ENCODE peak calls at places on chromosomes 11 and 22, in five cellular contexts. H is mesendoderm, K is neural progenitor cell, B is GM23248, V is mesenchymal stem cell. D is an unnamed sample.

GRCh38 chr22:41216984-41217383 is 11.9 kb downstream of the L3MBTL2 start:
- DNase-seq in H (no peak), K (no peak), B (peak; percentile 32), V (peak; percentile 50), D (no peak)

GRCh38 chr11:46334211-46334610 is 13.1 kb upstream of the DGKZ start:
- DNase-seq in H (no peak), K (no peak), B (no peak), V (no peak), D (no peak)

GRCh38 chr11:9264381-9265210 is 554 bp downstream of the DENND5A start:
- DNase-seq in H (peak; percentile 40), K (peak; percentile 18), B (peak; percentile 93), V (peak; percentile 91), D (peak; percentile 33)

GRCh38 chr11:114738954-114739353 is 60.6 kb downstream of the NXPE2 start:
- DNase-seq in H (peak; percentile 62), K (peak; percentile 71), B (peak; percentile 63), V (peak; percentile 45), D (peak; percentile 46)

GRCh38 chr11:128903248-128904041 is 12.3 kb downstream of the KCNJ5 start:
- DNase-seq in H (peak; percentile 95), K (peak; percentile 50), B (peak; percentile 61), V (no peak), D (no peak)

GRCh38 chr22:49452362-49452946 is 375.2 kb downstream of the BRD1 start:
- DNase-seq in H (no peak), K (no peak), B (no peak), V (no peak), D (no peak)

GRCh38 chr11:28228196-28228595 is 120.0 kb downstream of the METTL15 start:
- DNase-seq in H (no peak), K (no peak), B (peak; percentile 34), V (no peak), D (no peak)

GRCh38 chr22:30927806-30928205 is 40.8 kb downstream of the MORC2 start:
- DNase-seq in H (no peak), K (no peak), B (no peak), V (no peak), D (no peak)

GRCh38 chr11:1875093-1875785 is 16.5 kb downstream of the PRR33 start:
- DNase-seq in H (no peak), K (no peak), B (no peak), V (no peak), D (no peak)

GRCh38 chr11:105045897-105046296 is 762 bp upstream of the CARD16 start:
- DNase-seq in H (no peak), K (no peak), B (peak; percentile 62), V (no peak), D (no peak)

GRCh38 chr11:124676386-124676785 is 2.7 kb downstream of the SPA17 start:
- DNase-seq in H (no peak), K (no peak), B (peak; percentile 78), V (no peak), D (no peak)
- H3K9ac ChIP-seq in H (no peak overlapping the region), K (no peak overlapping the region), B (no peak overlapping the region), V (no peak overlapping the region), D (no peak overlapping the region)

DNA sequence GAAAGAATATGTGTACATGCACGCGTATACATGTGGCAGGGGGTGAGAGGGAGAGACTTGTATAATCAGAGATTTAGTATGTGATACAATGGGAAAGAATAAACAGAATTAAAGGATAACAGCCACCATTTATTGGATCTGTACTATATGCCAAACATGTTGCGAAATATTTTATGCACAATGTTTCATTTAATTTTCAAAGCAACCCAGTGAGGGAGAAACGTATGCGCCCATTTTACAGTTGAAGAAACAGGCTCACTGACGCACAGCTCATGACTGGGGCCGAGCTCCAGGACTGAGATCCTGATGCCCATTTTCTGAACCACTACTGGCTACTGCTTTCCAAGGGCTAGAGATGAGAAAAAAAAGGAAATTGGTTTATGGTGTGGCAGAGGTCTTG is 3.3 kb upstream of the OAF start:
- DNase-seq in H (no peak), K (no peak), B (no peak), V (no peak), D (no peak)
- H3K27ac ChIP-seq in H (no peak overlapping the region), K (no peak overlapping the region), B (no peak overlapping the region), V (no peak overlapping the region), D (no peak overlapping the region)

DNA sequence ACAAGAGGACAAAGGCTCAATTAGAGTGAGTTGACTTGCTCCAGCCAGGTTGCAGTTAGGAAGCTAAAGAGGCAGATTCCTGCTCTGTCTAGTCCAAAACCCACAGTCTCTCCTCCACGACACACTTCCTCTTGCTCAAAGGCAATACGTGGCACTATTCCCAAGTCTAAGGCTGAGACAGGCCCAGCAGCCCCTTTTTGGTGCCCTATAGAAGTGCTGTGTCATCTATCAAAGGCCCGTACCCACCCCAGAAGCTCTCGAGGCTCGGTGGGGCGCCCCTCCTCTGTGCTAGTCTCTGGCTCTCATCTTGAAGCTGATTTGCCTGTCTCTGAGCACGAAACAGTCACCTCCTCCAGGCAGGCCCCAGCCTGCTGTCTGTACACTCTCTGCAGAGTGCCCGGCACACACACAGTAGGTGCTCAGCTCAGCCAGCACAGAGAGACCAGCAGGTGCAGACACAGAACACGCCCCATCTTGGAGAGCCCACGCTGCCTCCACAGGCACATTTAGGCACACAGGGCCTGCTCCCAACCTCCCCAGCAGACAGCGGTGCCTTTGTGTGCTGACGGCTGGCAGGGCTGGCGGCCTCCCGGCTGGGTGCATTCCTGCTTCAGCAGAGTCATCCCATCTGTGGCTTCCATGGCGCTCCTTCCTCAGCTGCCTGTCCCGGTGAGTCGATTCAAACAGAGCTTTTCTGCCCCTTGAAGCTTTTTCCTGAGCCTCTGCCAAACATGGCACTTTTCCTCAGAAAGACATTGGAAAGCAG is 52.7 kb downstream of the MYH9 start:
- DNase-seq in H (peak; percentile 42), K (peak; percentile 78), B (peak; percentile 85), V (peak; percentile 82), D (no peak)
- H3K9ac ChIP-seq in H (no peak overlapping the region), K (peak overlapping the region; percentile 41), B (peak overlapping the region; percentile 24), V (no peak overlapping the region), D (no peak overlapping the region)

DNA sequence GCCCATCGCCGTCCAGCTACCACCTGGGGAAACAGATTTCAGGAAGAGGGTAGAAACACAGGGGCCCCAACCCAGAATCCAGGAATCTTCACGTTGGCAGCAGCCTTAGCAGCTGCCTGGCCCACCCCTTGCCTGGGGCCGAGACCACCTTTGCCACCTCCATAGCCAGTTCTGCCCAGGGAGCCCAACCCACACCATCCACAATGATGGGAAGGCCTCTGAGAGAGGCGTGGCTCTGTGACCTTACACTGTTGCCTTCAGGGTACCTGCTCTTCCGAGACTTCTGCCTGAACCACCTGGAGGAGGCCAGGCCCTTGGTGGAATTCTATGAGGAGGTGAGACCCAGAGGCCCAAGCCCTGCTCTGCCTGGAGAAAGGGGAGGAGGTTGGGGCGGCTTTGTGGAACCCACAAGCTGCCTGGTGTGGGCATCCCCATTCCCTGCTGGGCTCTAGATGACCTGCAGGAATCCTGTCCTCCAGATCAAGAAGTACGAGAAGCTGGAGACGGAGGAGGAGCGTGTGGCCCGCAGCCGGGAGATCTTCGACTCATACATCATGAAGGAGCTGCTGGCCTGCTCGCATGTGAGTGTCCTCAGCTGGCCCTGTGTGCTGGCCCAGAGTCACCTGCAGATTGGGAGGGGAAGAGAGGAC is 10.0 kb upstream of the ANKRD13D start:
- DNase-seq in H (no peak), K (no peak), B (no peak), V (no peak), D (no peak)
- H3K27ac ChIP-seq in H (no peak overlapping the region), K (no peak overlapping the region), B (no peak overlapping the region), V (no peak overlapping the region), D (peak overlapping the region; percentile 98)

GRCh38 chr11:134645576-134645975 is 233.5 kb upstream of the B3GAT1 start:
- DNase-seq in H (no peak), K (no peak), B (no peak), V (no peak), D (no peak)

GRCh38 chr11:134644489-134645456 is 232.7 kb upstream of the B3GAT1 start:
- DNase-seq in H (no peak), K (peak; percentile 15), B (no peak), V (no peak), D (no peak)

GRCh38 chr11:134643519-134644042 is 231.5 kb upstream of the B3GAT1 start:
- DNase-seq in H (no peak), K (no peak), B (no peak), V (no peak), D (no peak)

GRCh38 chr11:134646561-134646960 is 234.5 kb upstream of the B3GAT1 start:
- DNase-seq in H (no peak), K (no peak), B (no peak), V (no peak), D (no peak)

GRCh38 chr11:134647066-134647746 is 235.2 kb upstream of the B3GAT1 start:
- DNase-seq in H (no peak), K (no peak), B (no peak), V (no peak), D (peak; percentile 73)
- H3K9ac ChIP-seq in H (no peak overlapping the region), K (no peak overlapping the region), B (no peak overlapping the region), V (no peak overlapping the region), D (peak overlapping the region; percentile 31)

DNA sequence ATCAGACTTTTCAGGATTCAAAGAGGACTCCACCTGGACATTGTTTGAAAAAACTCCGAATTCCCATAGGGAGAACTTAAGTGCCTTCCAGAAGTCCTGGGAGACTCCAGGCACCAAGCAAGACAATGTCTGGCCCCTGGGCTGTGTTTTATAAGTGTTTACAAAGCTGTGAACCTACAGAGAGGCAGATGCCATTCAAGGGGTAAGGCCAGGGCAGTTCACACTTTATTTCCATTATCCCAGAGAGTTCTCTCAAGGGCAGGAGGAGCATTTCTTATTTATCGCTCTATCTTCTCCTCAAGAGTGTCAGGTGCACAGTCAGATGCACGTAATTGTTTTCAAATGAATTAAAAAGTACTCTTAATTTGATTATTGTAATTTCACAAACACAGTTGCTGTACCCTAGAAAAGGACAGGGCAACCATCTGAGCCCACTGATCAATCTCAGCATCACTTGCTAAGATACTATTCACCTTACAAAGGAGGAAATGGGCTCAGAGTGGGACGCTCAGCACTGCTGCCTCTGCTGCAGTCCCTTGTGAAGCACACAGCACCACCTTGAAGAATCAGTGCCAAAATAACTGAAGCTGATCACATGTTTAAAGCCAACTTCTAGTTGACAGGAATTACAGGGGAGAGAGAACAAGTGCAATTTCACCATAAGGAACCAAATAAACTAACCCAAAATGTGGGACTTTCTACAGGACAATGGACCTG is 35.0 kb downstream of the RASSF10 start:
- DNase-seq in H (no peak), K (no peak), B (no peak), V (no peak), D (no peak)
- H3K27ac ChIP-seq in H (no peak overlapping the region), K (no peak overlapping the region), B (no peak overlapping the region), V (no peak overlapping the region), D (no peak overlapping the region)

GRCh38 chr22:19941365-19942070 is at the start of the genes COMT and TXNRD2:
- DNase-seq in H (peak; percentile 26), K (no peak), B (peak; percentile 88), V (peak; percentile 51), D (peak; percentile 77)

GRCh38 chr22:19940536-19941364 is 822 bp upstream of the COMT start:
- DNase-seq in H (no peak), K (no peak), B (peak; percentile 36), V (no peak), D (no peak)

GRCh38 chr22:19942071-19942885 is 660 bp upstream of the TXNRD2 start:
- DNase-seq in H (no peak), K (no peak), B (peak; percentile 82), V (peak; percentile 68), D (peak; percentile 55)

GRCh38 chr22:19942886-19943664 is 1.5 kb upstream of the TXNRD2 start:
- DNase-seq in H (peak; percentile 68), K (peak; percentile 40), B (peak; percentile 95), V (peak; percentile 92), D (peak; percentile 48)

DNA sequence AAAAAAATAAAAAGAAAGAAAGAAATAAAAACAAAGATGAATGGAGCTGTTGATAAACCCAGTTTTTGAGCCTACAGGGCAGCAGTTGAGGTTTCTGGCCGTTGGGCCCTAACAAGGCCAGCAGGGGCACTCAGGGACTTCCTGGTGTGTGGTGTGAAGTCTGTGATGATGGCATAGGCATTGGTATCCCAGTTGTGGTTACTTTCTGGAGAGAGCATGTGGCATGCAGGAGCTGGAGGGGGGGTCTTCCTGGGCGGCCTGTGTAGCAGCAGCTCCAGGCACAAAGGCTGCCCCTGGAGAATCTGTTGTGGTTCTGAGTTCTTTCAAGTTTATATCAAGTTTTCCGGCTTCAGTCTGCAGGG is 2.0 kb upstream of the TXNRD2 start:
- DNase-seq in H (peak; percentile 85), K (no peak), B (peak; percentile 83), V (peak; percentile 83), D (peak; percentile 87)
- H3K9ac ChIP-seq in H (no peak overlapping the region), K (no peak overlapping the region), B (peak overlapping the region; percentile 92), V (peak overlapping the region; percentile 99), D (peak overlapping the region; percentile 94)